ENCODE peak calls at places on chromosomes 11 and 22, in nine cellular contexts. One of them, this sample, is unnamed.

GRCh38 chr11:67404515-67405195 is 772 bp downstream of the TBC1D10C start:
- DNase-seq in SK-N-SH: no peak
- DNase-seq in HCT116: no peak
- DNase-seq in prostate gland: no peak
- DNase-seq in Panc1: no peak
- DNase-seq in upper lobe of left lung: peak; percentile 66
- DNase-seq in K562: no peak
- DNase-seq in suprapubic skin: no peak
- DNase-seq in stomach: no peak
- DNase-seq in this sample: no peak

GRCh38 chr11:1041471-1041870 is 5.0 kb upstream of the MUC6 start:
- DNase-seq in Panc1: no peak
- DNase-seq in HCT116: no peak
- DNase-seq in suprapubic skin: no peak
- DNase-seq in prostate gland: no peak
- DNase-seq in stomach: no peak
- DNase-seq in K562: no peak
- DNase-seq in SK-N-SH: no peak
- DNase-seq in upper lobe of left lung: no peak
- DNase-seq in this sample: no peak

GRCh38 chr11:33930317-33931021 is 38.6 kb upstream of the LMO2 start:
- DNase-seq in upper lobe of left lung: peak; percentile 48
- DNase-seq in prostate gland: peak; percentile 10
- DNase-seq in suprapubic skin: no peak
- DNase-seq in HCT116: no peak
- DNase-seq in K562: no peak
- DNase-seq in SK-N-SH: no peak
- DNase-seq in stomach: no peak
- DNase-seq in Panc1: no peak
- DNase-seq in this sample: no peak

GRCh38 chr11:123580557-123581275 is 73.7 kb downstream of the SCN3B start:
- DNase-seq in Panc1: peak; percentile 32
- DNase-seq in suprapubic skin: no peak
- DNase-seq in stomach: peak; percentile 84
- DNase-seq in SK-N-SH: peak; percentile 89
- DNase-seq in HCT116: peak; percentile 41
- DNase-seq in upper lobe of left lung: peak; percentile 73
- DNase-seq in K562: peak; percentile 67
- DNase-seq in prostate gland: peak; percentile 35
- DNase-seq in this sample: peak; percentile 73

GRCh38 chr22:17120711-17121234 is 387 bp downstream of the TMEM121B start:
- DNase-seq in upper lobe of left lung: no peak
- DNase-seq in Panc1: no peak
- DNase-seq in SK-N-SH: no peak
- DNase-seq in prostate gland: no peak
- DNase-seq in suprapubic skin: no peak
- DNase-seq in HCT116: no peak
- DNase-seq in stomach: no peak
- DNase-seq in K562: peak; percentile 20
- DNase-seq in this sample: no peak

GRCh38 chr11:74462009-74462408 is 5.3 kb downstream of the KCNE3 start:
- DNase-seq in suprapubic skin: peak; percentile 83
- DNase-seq in stomach: peak; percentile 69
- DNase-seq in SK-N-SH: no peak
- DNase-seq in Panc1: no peak
- DNase-seq in K562: peak; percentile 80
- DNase-seq in prostate gland: no peak
- DNase-seq in HCT116: no peak
- DNase-seq in upper lobe of left lung: peak; percentile 95
- DNase-seq in this sample: peak; percentile 61

GRCh38 chr11:116498161-116498560 is 274.6 kb downstream of the BUD13 start:
- DNase-seq in upper lobe of left lung: no peak
- DNase-seq in SK-N-SH: no peak
- DNase-seq in HCT116: no peak
- DNase-seq in prostate gland: no peak
- DNase-seq in Panc1: no peak
- DNase-seq in suprapubic skin: no peak
- DNase-seq in stomach: no peak
- DNase-seq in K562: no peak
- DNase-seq in this sample: no peak

GRCh38 chr22:49992921-49993648 is 19.5 kb downstream of the IL17REL start:
- DNase-seq in Panc1: no peak
- DNase-seq in prostate gland: peak; percentile 62
- DNase-seq in upper lobe of left lung: peak; percentile 81
- DNase-seq in HCT116: no peak
- DNase-seq in SK-N-SH: peak; percentile 85
- DNase-seq in suprapubic skin: peak; percentile 63
- DNase-seq in stomach: peak; percentile 80
- DNase-seq in K562: peak; percentile 65
- DNase-seq in this sample: peak; percentile 83

GRCh38 chr11:128279861-128280260 is 307.5 kb downstream of the ETS1 start:
- DNase-seq in K562: no peak
- DNase-seq in upper lobe of left lung: no peak
- DNase-seq in SK-N-SH: no peak
- DNase-seq in Panc1: peak; percentile 61
- DNase-seq in suprapubic skin: no peak
- DNase-seq in HCT116: no peak
- DNase-seq in prostate gland: no peak
- DNase-seq in stomach: no peak
- DNase-seq in this sample: no peak

GRCh38 chr11:4187055-4187988 is 92.7 kb downstream of the RRM1 start:
- DNase-seq in HCT116: peak; percentile 29
- DNase-seq in Panc1: peak; percentile 52
- DNase-seq in suprapubic skin: peak; percentile 95
- DNase-seq in SK-N-SH: peak; percentile 94
- DNase-seq in prostate gland: peak; percentile 98
- DNase-seq in stomach: peak; percentile 96
- DNase-seq in K562: peak; percentile 87
- DNase-seq in upper lobe of left lung: peak; percentile 91
- DNase-seq in this sample: peak; percentile 88
- TF ChIP-seq POLR2AphosphoS5 in HCT116: no peak
- TF ChIP-seq POLR2AphosphoS5 in Panc1: no peak
- TF ChIP-seq POLR2AphosphoS5 in suprapubic skin: no peak
- TF ChIP-seq POLR2AphosphoS5 in SK-N-SH: no peak
- TF ChIP-seq POLR2AphosphoS5 in prostate gland: peak; percentile 70
- TF ChIP-seq POLR2AphosphoS5 in stomach: no peak
- TF ChIP-seq POLR2AphosphoS5 in K562: no peak
- TF ChIP-seq POLR2AphosphoS5 in upper lobe of left lung: no peak
- TF ChIP-seq POLR2AphosphoS5 in this sample: no peak

DNA sequence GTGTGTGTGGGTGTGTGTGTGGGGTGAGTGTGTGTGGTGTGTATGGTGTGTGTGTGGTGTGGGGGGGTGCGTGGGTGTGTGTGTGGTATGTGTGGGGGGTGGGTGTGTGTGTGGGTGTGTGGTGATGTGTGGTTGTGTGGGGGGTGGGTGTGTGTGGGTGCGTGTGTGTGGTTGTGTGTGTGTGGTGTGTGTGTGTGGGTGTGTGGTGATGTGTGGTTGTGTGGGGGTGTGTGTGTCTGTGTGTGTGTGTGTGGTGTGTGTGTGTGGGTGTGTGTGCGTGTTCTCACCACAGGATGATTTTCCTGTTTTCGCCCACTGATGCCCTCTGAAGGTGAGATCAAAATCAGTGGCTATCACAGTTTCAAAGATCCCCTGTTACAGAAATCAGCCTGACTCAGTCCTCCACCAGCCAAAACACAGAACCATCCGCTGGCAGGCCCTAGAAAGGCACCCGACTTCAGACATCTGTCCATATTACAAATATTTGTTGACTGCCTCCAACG is 24.7 kb downstream of the CPT1A start:
- DNase-seq in SK-N-SH: no peak
- DNase-seq in prostate gland: no peak
- DNase-seq in stomach: no peak
- DNase-seq in suprapubic skin: no peak
- DNase-seq in upper lobe of left lung: no peak
- DNase-seq in K562: no peak
- DNase-seq in HCT116: no peak
- DNase-seq in Panc1: no peak
- DNase-seq in this sample: no peak
- H3K9me3 ChIP-seq in SK-N-SH: no peaks in the 10 kb centered on the region
- H3K9me3 ChIP-seq in prostate gland: no peaks in the 10 kb centered on the region
- H3K9me3 ChIP-seq in stomach: no peaks in the 10 kb centered on the region
- H3K9me3 ChIP-seq in suprapubic skin: no peaks in the 10 kb centered on the region
- H3K9me3 ChIP-seq in upper lobe of left lung: no peaks in the 10 kb centered on the region
- H3K9me3 ChIP-seq in K562: no peaks in the 10 kb centered on the region
- H3K9me3 ChIP-seq in HCT116: no peaks in the 10 kb centered on the region
- H3K9me3 ChIP-seq in Panc1: no peaks in the 10 kb centered on the region
- H3K9me3 ChIP-seq in this sample: no peaks in the 10 kb centered on the region

DNA sequence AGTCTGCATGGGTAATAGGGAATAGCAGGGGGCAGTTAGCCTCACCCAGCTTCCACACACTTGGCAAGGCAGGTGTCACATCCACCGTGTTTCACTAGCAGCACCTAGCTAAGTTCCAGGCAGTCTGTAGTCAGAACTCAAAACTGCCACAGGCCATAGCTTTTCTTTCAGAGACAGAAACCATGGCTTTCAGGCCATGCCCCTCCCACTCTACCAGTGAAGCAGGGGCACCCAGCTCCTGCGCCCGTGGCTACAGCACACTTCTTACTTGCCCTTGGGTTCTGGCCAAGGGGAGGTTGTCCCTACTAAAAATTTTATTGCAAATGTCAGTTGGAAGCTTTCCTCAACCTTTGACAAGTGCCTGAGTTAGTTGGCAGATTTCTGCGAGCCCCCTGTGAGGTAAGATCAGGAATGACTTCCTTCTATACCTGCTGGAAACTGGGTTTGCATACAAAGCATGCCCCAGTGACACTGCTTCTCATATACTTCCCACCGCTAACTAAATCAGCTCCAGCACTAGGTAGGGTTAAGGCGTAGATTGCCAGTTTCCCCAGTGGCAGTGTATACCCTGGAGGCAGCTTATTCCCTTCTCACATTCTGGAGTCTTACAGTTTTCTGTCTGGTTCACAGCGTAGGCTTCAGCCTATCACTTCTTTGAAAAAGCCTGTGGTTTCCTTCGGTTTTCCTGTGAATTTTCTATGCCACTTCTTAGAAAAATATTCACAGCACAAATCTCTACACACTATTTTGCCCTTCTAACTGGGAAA is 139.1 kb upstream of the LUZP2 start:
- DNase-seq in HCT116: no peak
- DNase-seq in upper lobe of left lung: no peak
- DNase-seq in stomach: no peak
- DNase-seq in suprapubic skin: no peak
- DNase-seq in K562: no peak
- DNase-seq in prostate gland: no peak
- DNase-seq in SK-N-SH: no peak
- DNase-seq in Panc1: no peak
- DNase-seq in this sample: no peak
- TF ChIP-seq CTCF in HCT116: no peak
- TF ChIP-seq CTCF in upper lobe of left lung: no peak
- TF ChIP-seq CTCF in stomach: no peak
- TF ChIP-seq CTCF in suprapubic skin: no peak
- TF ChIP-seq CTCF in K562: no peak
- TF ChIP-seq CTCF in prostate gland: no peak
- TF ChIP-seq CTCF in SK-N-SH: no peak
- TF ChIP-seq CTCF in Panc1: no peak
- TF ChIP-seq CTCF in this sample: no peak

GRCh38 chr22:38257170-38257569 is 15.6 kb downstream of the TMEM184B start:
- DNase-seq in HCT116: no peak
- DNase-seq in upper lobe of left lung: no peak
- DNase-seq in prostate gland: no peak
- DNase-seq in K562: no peak
- DNase-seq in suprapubic skin: no peak
- DNase-seq in Panc1: no peak
- DNase-seq in SK-N-SH: no peak
- DNase-seq in stomach: no peak
- DNase-seq in this sample: no peak
- TF ChIP-seq POLR2AphosphoS5 in HCT116: no peak
- TF ChIP-seq POLR2AphosphoS5 in upper lobe of left lung: no peak
- TF ChIP-seq POLR2AphosphoS5 in prostate gland: peak; percentile 29
- TF ChIP-seq POLR2AphosphoS5 in K562: no peak
- TF ChIP-seq POLR2AphosphoS5 in suprapubic skin: no peak
- TF ChIP-seq POLR2AphosphoS5 in Panc1: no peak
- TF ChIP-seq POLR2AphosphoS5 in SK-N-SH: no peak
- TF ChIP-seq POLR2AphosphoS5 in stomach: no peak
- TF ChIP-seq POLR2AphosphoS5 in this sample: no peak

DNA sequence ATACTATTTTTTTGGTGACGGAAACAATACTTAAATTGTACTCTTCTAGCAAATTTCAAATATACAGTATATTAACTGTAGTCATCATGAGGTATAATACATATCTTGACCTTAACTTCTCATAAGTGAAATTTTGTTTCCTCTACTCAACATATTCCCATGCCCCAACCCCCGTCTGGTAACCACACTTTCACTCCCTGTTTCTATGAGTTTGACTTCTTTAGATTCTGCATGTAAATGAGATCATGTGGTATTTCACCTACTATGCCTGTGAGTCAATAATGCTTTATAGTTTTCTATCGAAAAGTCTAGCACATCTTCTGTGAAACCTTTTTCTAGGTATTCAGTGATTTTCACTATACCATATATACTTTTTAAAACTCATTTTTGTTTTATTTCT is 663.2 kb downstream of the CNTN5 start:
- DNase-seq in prostate gland: no peak
- DNase-seq in upper lobe of left lung: no peak
- DNase-seq in HCT116: no peak
- DNase-seq in stomach: no peak
- DNase-seq in suprapubic skin: no peak
- DNase-seq in Panc1: no peak
- DNase-seq in K562: no peak
- DNase-seq in SK-N-SH: no peak
- DNase-seq in this sample: no peak
- H3K9me3 ChIP-seq in prostate gland: no peaks in the 10 kb centered on the region
- H3K9me3 ChIP-seq in upper lobe of left lung: no peaks in the 10 kb centered on the region
- H3K9me3 ChIP-seq in HCT116: no peaks in the 10 kb centered on the region
- H3K9me3 ChIP-seq in stomach: no peaks in the 10 kb centered on the region
- H3K9me3 ChIP-seq in suprapubic skin: no peaks in the 10 kb centered on the region
- H3K9me3 ChIP-seq in Panc1: no peaks in the 10 kb centered on the region
- H3K9me3 ChIP-seq in K562: no peaks in the 10 kb centered on the region
- H3K9me3 ChIP-seq in SK-N-SH: no peaks in the 10 kb centered on the region
- H3K9me3 ChIP-seq in this sample: no peaks in the 10 kb centered on the region

This sample was measured in transverse colon.